ENCODE peak calls at places on chromosomes 7 and 10, in five cellular contexts. S is glutamatergic neuron, G is WERI-Rb-1, L is mucosa of descending colon, P is right lobe of liver. A is an unnamed sample.

GRCh38 chr7:33666526-33666925 is 238.8 kb upstream of the BMPER start:
- DNase-seq in S (no peak), G (no peak), L (no peak), P (no peak), A (no peak)

GRCh38 chr7:77501165-77501515 is 36.0 kb upstream of the PTPN12 start:
- DNase-seq in S (no peak), G (no peak), L (no peak), P (no peak), A (no peak)

GRCh38 chr10:123408660-123409059 is 254.5 kb downstream of the BUB3 start:
- DNase-seq in S (no peak), G (no peak), L (no peak), P (no peak), A (no peak)

GRCh38 chr7:80775972-80776371 is 137.5 kb downstream of the CD36 start:
- DNase-seq in S (no peak), G (no peak), L (no peak), P (no peak), A (no peak)

GRCh38 chr10:49164587-49165188 is 23.5 kb downstream of the TMEM273 start:
- DNase-seq in S (peak; percentile 65), G (peak; percentile 58), L (no peak), P (no peak), A (peak; percentile 44)

GRCh38 chr7:4943297-4943696 is 15.7 kb downstream of the MMD2 start:
- DNase-seq in S (no peak), G (no peak), L (no peak), P (no peak), A (no peak)

GRCh38 chr7:51263631-51264484 is 52.8 kb downstream of the COBL start:
- DNase-seq in S (no peak), G (no peak), L (peak; percentile 68), P (no peak), A (no peak)

GRCh38 chr10:72260215-72260587 is 13.5 kb upstream of the DDIT4 start:
- DNase-seq in S (no peak), G (no peak), L (no peak), P (peak; percentile 83), A (no peak)

GRCh38 chr10:118735294-118735693 is 19.5 kb downstream of the CACUL1 start:
- DNase-seq in S (no peak), G (no peak), L (no peak), P (no peak), A (no peak)

GRCh38 chr10:47290338-47290737 is 9.7 kb upstream of the GDF10 start:
- DNase-seq in S (no peak), G (no peak), L (no peak), P (no peak), A (no peak)

GRCh38 chr7:17408245-17408903 is 109.9 kb downstream of the AHR start:
- DNase-seq in S (no peak), G (no peak), L (no peak), P (peak; percentile 66), A (no peak)

GRCh38 chr10:26095781-26096180 is 120.8 kb upstream of the GAD2 start:
- DNase-seq in S (no peak), G (no peak), L (no peak), P (no peak), A (no peak)

GRCh38 chr10:11345224-11346054 is 266.0 kb downstream of the USP6NL start:
- DNase-seq in S (no peak), G (no peak), L (no peak), P (no peak), A (peak; percentile 21)

GRCh38 chr7:130909881-130910672 is 176.1 kb upstream of the KLF14 start:
- DNase-seq in S (no peak), G (no peak), L (no peak), P (no peak), A (no peak)

GRCh38 chr7:102451371-102452054 is 13.2 kb downstream of the ALKBH4 start:
- DNase-seq in S (no peak), G (peak; percentile 95), L (no peak), P (no peak), A (no peak)

GRCh38 chr10:56316603-56317002 is 44.5 kb downstream of the ZWINT start:
- DNase-seq in S (no peak), G (no peak), L (no peak), P (no peak), A (no peak)

GRCh38 chr10:52092390-52092789 is 221.7 kb upstream of the DKK1 start:
- DNase-seq in S (no peak), G (no peak), L (no peak), P (no peak), A (no peak)

GRCh38 chr7:142053988-142054387 is 57.5 kb upstream of the MGAM2 start:
- DNase-seq in S (no peak), G (no peak), L (no peak), P (no peak), A (no peak)

GRCh38 chr7:522071-522937 is 2.7 kb upstream of the PDGFA start:
- DNase-seq in S (no peak), G (no peak), L (no peak), P (no peak), A (peak; percentile 44)

GRCh38 chr7:495326-495725 is 24.3 kb downstream of the PDGFA start:
- DNase-seq in S (peak; percentile 11), G (no peak), L (peak; percentile 40), P (peak; percentile 40), A (no peak)

GRCh38 chr10:93095225-93095624 is 21.5 kb downstream of the CYP26A1 start:
- DNase-seq in S (no peak), G (no peak), L (no peak), P (no peak), A (no peak)
- TF ChIP-seq CTCF in S (no peak), G (peak; percentile 20), L (no peak), P (no peak), A (no peak)

GRCh38 chr10:12469345-12469744 is 120.0 kb downstream of the CAMK1D start:
- DNase-seq in S (no peak), G (no peak), L (no peak), P (no peak), A (no peak)

GRCh38 chr10:12470719-12471118 is 121.4 kb downstream of the CAMK1D start:
- DNase-seq in S (no peak), G (no peak), L (no peak), P (no peak), A (no peak)

GRCh38 chr10:12463459-12463838 is 114.1 kb downstream of the CAMK1D start:
- DNase-seq in S (no peak), G (no peak), L (no peak), P (no peak), A (no peak)

GRCh38 chr10:12465385-12466136 is 116.2 kb downstream of the CAMK1D start:
- DNase-seq in S (no peak), G (no peak), L (no peak), P (no peak), A (no peak)

DNA sequence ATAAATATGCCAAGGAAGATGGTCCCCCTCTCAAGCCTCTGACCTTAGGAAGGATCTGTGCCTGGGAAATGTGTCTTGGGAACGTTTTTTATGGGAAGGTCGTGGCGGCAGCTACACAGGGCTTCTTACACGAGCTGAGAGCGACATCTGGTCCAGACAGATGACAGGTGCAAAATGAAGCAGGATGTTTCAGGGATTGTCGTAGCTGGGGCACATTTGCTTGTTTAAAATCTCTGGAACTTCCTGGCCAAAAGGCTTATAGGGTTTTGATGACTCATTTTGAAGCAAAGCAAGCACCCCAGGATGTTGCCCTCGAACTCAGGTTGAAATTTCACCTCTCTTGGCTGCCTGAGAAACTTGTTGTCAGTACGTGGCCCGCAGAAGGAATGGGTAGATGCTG is 117.4 kb downstream of the CAMK1D start:
- DNase-seq in S (peak; percentile 53), G (peak; percentile 25), L (no peak), P (no peak), A (no peak)
- TF ChIP-seq CTCF in S (no peak), G (no peak), L (no peak), P (no peak), A (no peak)

GRCh38 chr10:131706476-131706875 is 194.3 kb upstream of the PPP2R2D start:
- DNase-seq in S (no peak), G (no peak), L (no peak), P (no peak), A (no peak)

GRCh38 chr10:131703527-131703926 is 197.3 kb upstream of the PPP2R2D start:
- DNase-seq in S (no peak), G (no peak), L (no peak), P (peak; percentile 21), A (no peak)

GRCh38 chr10:131701131-131701947 is 199.5 kb upstream of the PPP2R2D start:
- DNase-seq in S (no peak), G (no peak), L (no peak), P (no peak), A (no peak)

GRCh38 chr10:131702521-131703356 is 198.1 kb upstream of the PPP2R2D start:
- DNase-seq in S (no peak), G (no peak), L (no peak), P (no peak), A (no peak)

DNA sequence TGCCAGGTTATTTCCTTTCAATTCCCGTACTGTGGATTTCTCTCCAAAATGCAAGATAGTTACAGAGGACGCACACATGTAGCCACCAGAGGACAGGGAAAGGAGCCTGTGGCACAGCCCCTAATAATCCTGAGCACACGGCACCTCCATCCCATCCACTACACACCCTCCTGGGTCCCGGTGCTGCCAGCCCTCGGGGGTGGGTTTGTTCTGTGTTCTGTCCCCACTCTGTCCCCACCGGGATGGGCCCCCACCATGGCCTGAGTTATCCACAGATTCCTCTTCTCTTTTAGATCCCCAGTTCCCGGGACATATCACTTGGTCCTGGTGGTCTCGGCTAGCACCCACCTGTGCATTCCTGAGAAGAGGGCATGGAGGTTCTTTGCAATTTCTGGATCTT is 196.9 kb upstream of the PPP2R2D start:
- DNase-seq in S (no peak), G (no peak), L (no peak), P (peak; percentile 13), A (no peak)
- TF ChIP-seq CTCF in S (no peak), G (no peak), L (no peak), P (no peak), A (no peak)

GRCh38 chr10:5595591-5596590 is 70.5 kb downstream of the ASB13 start:
- DNase-seq in S (no peak), G (no peak), L (peak; percentile 33), P (peak; percentile 41), A (no peak)

GRCh38 chr10:5600908-5601307 is 65.5 kb downstream of the ASB13 start:
- DNase-seq in S (no peak), G (peak; percentile 14), L (no peak), P (no peak), A (no peak)

GRCh38 chr10:5596611-5597341 is 69.6 kb downstream of the ASB13 start:
- DNase-seq in S (no peak), G (no peak), L (peak; percentile 48), P (peak; percentile 44), A (no peak)

GRCh38 chr10:5599613-5600520 is 66.5 kb downstream of the ASB13 start:
- DNase-seq in S (no peak), G (no peak), L (peak; percentile 28), P (no peak), A (no peak)

DNA sequence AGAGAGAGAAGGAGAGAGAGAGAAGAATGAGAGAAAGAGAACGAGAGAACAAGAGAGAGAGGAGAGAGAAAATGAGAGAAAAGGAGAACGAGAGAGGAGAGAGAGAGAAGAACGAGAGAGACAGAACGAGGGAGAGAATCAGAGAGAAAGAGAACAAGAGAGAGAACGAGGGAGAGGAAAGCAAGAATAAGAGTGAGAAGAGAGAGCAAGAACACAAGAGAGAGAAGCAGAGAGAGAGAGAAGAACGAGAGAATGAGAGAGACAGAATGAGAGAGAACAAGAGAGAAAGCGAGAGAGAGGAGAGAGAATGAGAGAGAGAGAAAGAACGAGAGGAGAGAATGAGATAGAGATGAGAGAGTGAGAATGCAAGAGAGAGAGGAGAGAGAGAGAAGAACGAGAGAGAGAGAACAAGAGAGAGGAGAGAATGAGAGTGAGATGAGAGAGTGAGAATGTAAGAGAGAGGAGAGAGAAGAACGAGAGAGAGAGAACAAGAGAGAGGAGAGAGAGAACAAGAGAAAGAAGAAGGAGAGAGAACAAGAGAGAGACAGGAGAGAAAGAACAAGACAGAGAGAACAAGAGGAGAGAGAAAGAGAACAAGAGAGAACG is 68.2 kb downstream of the ASB13 start:
- DNase-seq in S (no peak), G (no peak), L (no peak), P (no peak), A (no peak)
- TF ChIP-seq CTCF in S (no peak), G (no peak), L (no peak), P (no peak), A (no peak)